ENCODE peak calls at places on chromosomes 16 and 17, in ten cellular contexts. W is prostate gland, T is tibial nerve, F is heart left ventricle, R is A549, Z is H1, Y is body of pancreas, C is IMR-90, U is sigmoid colon, M is esophagus squamous epithelium. K is an unnamed sample.

GRCh38 chr17:6556121-6557039 is at the start of gene PITPNM3:
- DNase-seq in Z (no peak), T (no peak), M (no peak), U (no peak), R (no peak), F (no peak), W (no peak), C (no peak), Y (no peak), K (no peak)

GRCh38 chr17:63774141-63774981 is at the start of gene DDX42:
- DNase-seq in Z (no peak), U (peak; percentile 80), M (peak; percentile 41), C (peak; percentile 54), W (peak; percentile 86), Y (peak; percentile 92), R (peak; percentile 77), T (peak; percentile 76), F (peak; percentile 93), K (peak; percentile 97)

GRCh38 chr16:85735225-85735722 is 15.6 kb downstream of the C16orf74 start:
- DNase-seq in Z (no peak), M (no peak), Y (no peak), C (no peak), T (no peak), F (no peak), U (no peak), W (no peak), R (no peak), K (no peak)

GRCh38 chr17:48576479-48577309 is 1.5 kb downstream of the HOXB4 start:
- DNase-seq in Z (no peak), M (no peak), U (peak; percentile 92), W (no peak), T (no peak), Y (no peak), C (peak; percentile 83), F (no peak), R (no peak), K (peak; percentile 74)

GRCh38 chr16:57500578-57501111 is 14.4 kb upstream of the DOK4 start:
- DNase-seq in U (peak; percentile 50), M (no peak), F (peak; percentile 21), T (no peak), C (no peak), R (no peak), Z (no peak), W (no peak), Y (peak; percentile 61), K (no peak)

GRCh38 chr16:55643161-55643970 is 12.4 kb upstream of the SLC6A2 start:
- DNase-seq in F (no peak), W (no peak), T (no peak), Z (no peak), M (no peak), U (no peak), R (peak; percentile 28), Y (no peak), C (peak; percentile 12), K (peak; percentile 9)

GRCh38 chr17:66957951-66958579 is 6.4 kb upstream of the CACNG4 start:
- DNase-seq in U (no peak), W (peak; percentile 54), M (no peak), F (no peak), C (peak; percentile 14), Y (no peak), Z (no peak), T (no peak), R (no peak), K (no peak)

GRCh38 chr16:17885659-17886200 is 415.0 kb upstream of the XYLT1 start:
- DNase-seq in U (no peak), T (no peak), Y (no peak), F (no peak), R (no peak), C (no peak), W (no peak), M (no peak), Z (no peak), K (no peak)

GRCh38 chr17:285751-286422 is 66.7 kb downstream of the RPH3AL start:
- DNase-seq in W (no peak), M (no peak), Y (no peak), U (peak; percentile 55), Z (no peak), F (peak; percentile 8), R (no peak), C (no peak), T (no peak), K (no peak)

GRCh38 chr17:82632461-82632860 is 15.8 kb downstream of the WDR45B start:
- DNase-seq in Z (no peak), R (no peak), C (no peak), W (no peak), T (no peak), Y (no peak), F (no peak), M (no peak), U (no peak), K (no peak)

GRCh38 chr17:2122641-2123302 is 67.9 kb downstream of the HIC1 start:
- DNase-seq in U (peak; percentile 83), W (peak; percentile 82), Y (peak; percentile 18), M (no peak), F (peak; percentile 80), T (no peak), R (no peak), C (peak; percentile 87), Z (no peak), K (peak; percentile 23)

GRCh38 chr17:74241434-74241833 is 28.1 kb downstream of the TTYH2 start:
- DNase-seq in U (no peak), C (no peak), W (no peak), R (no peak), Y (no peak), T (no peak), Z (no peak), M (no peak), F (peak; percentile 65), K (no peak)

GRCh38 chr17:43661699-43662431 is at the start of gene MEOX1:
- DNase-seq in R (no peak), M (no peak), U (no peak), W (no peak), Z (no peak), T (no peak), Y (no peak), F (peak; percentile 57), C (peak; percentile 82), K (no peak)

GRCh38 chr17:32275060-32276042 is 9.7 kb downstream of the RHBDL3 start:
- DNase-seq in T (no peak), W (no peak), U (no peak), M (no peak), Z (no peak), C (peak; percentile 90), Y (no peak), F (peak; percentile 68), R (peak; percentile 84), K (peak; percentile 68)

GRCh38 chr17:58352843-58353719 is 1.1 kb upstream of the SUPT4H1 start:
- DNase-seq in Y (peak; percentile 30), W (peak; percentile 44), T (no peak), R (no peak), M (no peak), Z (no peak), F (peak; percentile 67), C (peak; percentile 41), U (peak; percentile 80), K (peak; percentile 78)

GRCh38 chr16:11736903-11737302 is 5.8 kb downstream of the TXNDC11 start:
- DNase-seq in Y (no peak), C (no peak), W (no peak), T (no peak), M (no peak), U (no peak), R (no peak), F (no peak), Z (no peak), K (no peak)

GRCh38 chr17:44385287-44386181 is 3.9 kb downstream of the ITGA2B start:
- DNase-seq in Z (peak; percentile 75), U (peak; percentile 93), F (peak; percentile 75), M (no peak), R (peak; percentile 88), C (peak; percentile 55), Y (peak; percentile 83), W (peak; percentile 82), T (peak; percentile 62), K (peak; percentile 93)

GRCh38 chr16:49589721-49590120 is 216.1 kb downstream of the C16orf78 start:
- DNase-seq in Y (no peak), Z (no peak), F (no peak), W (no peak), U (no peak), R (no peak), C (no peak), T (no peak), M (no peak), K (no peak)

GRCh38 chr16:24731722-24732419 is 2.4 kb downstream of the TNRC6A start:
- DNase-seq in W (no peak), M (no peak), U (no peak), F (peak; percentile 78), Z (no peak), T (no peak), C (no peak), R (no peak), Y (peak; percentile 57), K (no peak)
- TF ChIP-seq POLR2A in W (no peak), M (no peak), U (no peak), F (no peak), Z (no peak), T (no peak), C (no peak), R (no peak), Y (no peak), K (no peak)

GRCh38 chr17:12613566-12613965 is 52.1 kb upstream of the MYOCD start:
- DNase-seq in Z (no peak), R (peak; percentile 52), W (no peak), U (no peak), C (peak; percentile 89), Y (no peak), T (no peak), M (no peak), F (no peak), K (no peak)
- TF ChIP-seq POLR2A in Z (no peak), R (no peak), W (no peak), U (no peak), C (no peak), Y (no peak), T (no peak), M (no peak), F (no peak), K (no peak)

GRCh38 chr16:88383401-88384221 is 852 bp downstream of the ZNF469 start:
- DNase-seq in Y (peak; percentile 26), T (no peak), W (no peak), R (peak; percentile 72), M (no peak), Z (no peak), F (peak; percentile 59), U (peak; percentile 71), C (peak; percentile 63), K (peak; percentile 24)
- TF ChIP-seq POLR2A in Y (no peak), T (no peak), W (no peak), R (no peak), M (no peak), Z (no peak), F (no peak), U (no peak), C (no peak), K (no peak)

DNA sequence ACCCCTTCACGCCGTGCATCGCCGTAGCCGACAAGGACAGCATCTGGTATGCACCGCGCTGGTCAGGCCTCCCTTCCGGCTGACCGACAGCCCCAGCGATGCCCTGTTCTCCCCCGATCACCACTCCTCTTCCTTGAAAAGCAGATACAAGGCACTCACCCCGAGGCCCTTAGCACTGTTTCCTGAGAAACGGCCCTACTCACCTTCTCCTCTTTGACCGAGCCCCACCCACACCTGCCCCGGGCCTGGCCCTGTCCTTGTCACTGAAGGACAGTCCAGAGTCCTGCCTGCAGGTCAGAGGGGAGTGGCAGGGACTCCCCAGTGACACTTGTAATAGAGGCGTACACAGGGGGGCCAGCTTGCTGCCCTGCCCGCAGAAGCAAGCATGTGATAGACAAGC is 45.9 kb upstream of the CHMP6 start:
- DNase-seq in C (no peak), W (no peak), T (no peak), M (no peak), Z (no peak), R (no peak), Y (no peak), F (peak; percentile 13), U (peak; percentile 61), K (no peak)
- TF ChIP-seq POLR2A in C (no peak), W (no peak), T (no peak), M (no peak), Z (no peak), R (no peak), Y (no peak), F (no peak), U (no peak), K (no peak)

K was measured in erythroblast.